ENCODE peak calls at places on chromosome 7, in five cellular contexts. A, N, Q, C and S are unnamed samples.

GRCh38 chr7:31776616-31777015 is 89.6 kb downstream of the PPP1R17 start:
- DNase-seq in A (no peak), N (no peak), Q (no peak), C (peak), S (no peak)

GRCh38 chr7:104137971-104138370 is 69.8 kb downstream of the ORC5 start:
- DNase-seq in A (no peak), N (no peak), Q (no peak), C (peak), S (no peak)

GRCh38 chr7:99860281-99861127 is 16.3 kb downstream of the OR2AE1 start:
- DNase-seq in A (no peak), N (no peak), Q (no peak), C (peak), S (no peak)

GRCh38 chr7:118372530-118372929 is 148.0 kb downstream of the ANKRD7 start:
- DNase-seq in A (no peak), N (no peak), Q (no peak), C (peak), S (no peak)

GRCh38 chr7:10860516-10860915 is 113.2 kb upstream of the PHF14 start:
- DNase-seq in A (no peak), N (no peak), Q (no peak), C (no peak), S (no peak)

GRCh38 chr7:55094122-55094690 is 75.4 kb downstream of the EGFR start:
- DNase-seq in A (no peak), N (no peak), Q (no peak), C (no peak), S (no peak)

GRCh38 chr7:94907420-94908203 is at the start of gene PPP1R9A:
- DNase-seq in A (peak), N (no peak), Q (peak), C (peak), S (peak)

GRCh38 chr7:106895246-106895864 is 30.3 kb downstream of the PIK3CG start:
- DNase-seq in A (no peak), N (no peak), Q (no peak), C (no peak), S (no peak)

GRCh38 chr7:47940482-47941001 is 7.7 kb downstream of the PKD1L1 start:
- DNase-seq in A (no peak), N (no peak), Q (no peak), C (peak), S (no peak)

GRCh38 chr7:100166966-100167911 is 1.2 kb downstream of the GAL3ST4 start:
- DNase-seq in A (no peak), N (no peak), Q (no peak), C (no peak), S (no peak)

GRCh38 chr7:37920619-37921339 is at the start of gene EPDR1:
- DNase-seq in A (peak), N (peak), Q (peak), C (peak), S (peak)

GRCh38 chr7:158324397-158325360 is 262.9 kb downstream of the PTPRN2 start:
- DNase-seq in A (no peak), N (no peak), Q (no peak), C (no peak), S (no peak)

GRCh38 chr7:48680996-48681395 is 243.4 kb upstream of the CDC14C start:
- DNase-seq in A (no peak), N (no peak), Q (no peak), C (no peak), S (no peak)

GRCh38 chr7:107960306-107960705 is 42.7 kb downstream of the LAMB1 start:
- DNase-seq in A (peak), N (no peak), Q (no peak), C (no peak), S (no peak)

GRCh38 chr7:7696458-7697119 is 21.8 kb downstream of the RPA3 start:
- DNase-seq in A (peak), N (no peak), Q (no peak), C (no peak), S (no peak)

GRCh38 chr7:101927389-101928306 is 110.2 kb downstream of the CUX1 start:
- DNase-seq in A (no peak), N (no peak), Q (no peak), C (peak), S (no peak)

GRCh38 chr7:98240961-98241673 is 10.9 kb downstream of the TECPR1 start:
- DNase-seq in A (peak), N (no peak), Q (peak), C (peak), S (no peak)

GRCh38 chr7:138798836-138799235 is 840 bp upstream of the ATP6V0A4 start:
- DNase-seq in A (no peak), N (no peak), Q (no peak), C (no peak), S (no peak)

GRCh38 chr7:91185771-91186170 is 78.5 kb upstream of the FZD1 start:
- DNase-seq in A (no peak), N (no peak), Q (no peak), C (no peak), S (no peak)

GRCh38 chr7:139851770-139852481 is 22.9 kb downstream of the TBXAS1 start:
- DNase-seq in A (no peak), N (no peak), Q (no peak), C (no peak), S (no peak)

GRCh38 chr7:154353385-154353784 is 301.2 kb downstream of the DPP6 start:
- DNase-seq in A (peak), N (no peak), Q (no peak), C (no peak), S (no peak)

GRCh38 chr7:32670105-32670504 is 174.8 kb downstream of the AVL9 start:
- DNase-seq in A (no peak), N (no peak), Q (no peak), C (peak), S (no peak)

GRCh38 chr7:36827914-36828313 is 103.6 kb upstream of the AOAH start:
- DNase-seq in A (no peak), N (no peak), Q (no peak), C (peak), S (no peak)

GRCh38 chr7:67625257-67625713 is 628.7 kb downstream of the TYW1 start:
- DNase-seq in A (peak), N (peak), Q (peak), C (peak), S (peak)

GRCh38 chr7:111744501-111745155 is 182.3 kb upstream of the IMMP2L start:
- DNase-seq in A (no peak), N (no peak), Q (no peak), C (peak), S (no peak)

GRCh38 chr7:155278921-155279320 is 18.8 kb upstream of the INSIG1 start:
- DNase-seq in A (no peak), N (no peak), Q (no peak), C (no peak), S (no peak)

GRCh38 chr7:154914580-154915380 is 88.1 kb downstream of the PAXIP1 start:
- DNase-seq in A (no peak), N (no peak), Q (no peak), C (no peak), S (no peak)

GRCh38 chr7:11865671-11866070 is 33.7 kb upstream of the THSD7A start:
- DNase-seq in A (no peak), N (no peak), Q (no peak), C (no peak), S (no peak)

GRCh38 chr7:50208335-50208982 is 96.1 kb upstream of the IKZF1 start:
- DNase-seq in A (no peak), N (no peak), Q (no peak), C (no peak), S (no peak)

GRCh38 chr7:142749218-142749993 is at the start of gene PRSS1:
- DNase-seq in A (no peak), N (no peak), Q (no peak), C (no peak), S (no peak)

GRCh38 chr7:117777335-117778150 is 95.7 kb downstream of the CTTNBP2 start:
- DNase-seq in A (peak), N (no peak), Q (no peak), C (no peak), S (no peak)

GRCh38 chr7:121002755-121003114 is 14.2 kb downstream of the CPED1 start:
- DNase-seq in A (no peak), N (no peak), Q (no peak), C (no peak), S (no peak)

GRCh38 chr7:69757990-69758430 is 159.7 kb downstream of the AUTS2 start:
- DNase-seq in A (no peak), N (no peak), Q (no peak), C (peak), S (no peak)

GRCh38 chr7:46993396-46993795 is 588.5 kb downstream of the TNS3 start:
- DNase-seq in A (no peak), N (no peak), Q (no peak), C (peak), S (no peak)

GRCh38 chr7:93115796-93116195 is 2.0 kb downstream of the SAMD9 start:
- DNase-seq in A (no peak), N (peak), Q (no peak), C (peak), S (no peak)

GRCh38 chr7:135771961-135772638 is 23.5 kb upstream of the FAM180A start:
- DNase-seq in A (no peak), N (no peak), Q (no peak), C (peak), S (no peak)

GRCh38 chr7:74464931-74465906 is 11.5 kb downstream of the GTF2IRD1 start:
- DNase-seq in A (no peak), N (peak), Q (no peak), C (no peak), S (no peak)

GRCh38 chr7:72818663-72819366 is 9.2 kb downstream of the TYW1B start:
- DNase-seq in A (no peak), N (no peak), Q (no peak), C (no peak), S (no peak)